ENCODE peak calls at places on chromosomes 12 and 14, in eight cellular contexts. Y is K562, U is ovary, E is GM12878, S is HepG2, D is stomach, Z is SK-N-SH, H is suprapubic skin. C is an unnamed sample.

GRCh38 chr14:94884616-94885230 is 114.8 kb upstream of the GSC start:
- DNase-seq in Y (no peak), U (no peak), E (no peak), S (no peak), D (no peak), Z (no peak), H (no peak), C (no peak)

GRCh38 chr12:114697741-114698565 is 14.0 kb upstream of the TBX3 start:
- DNase-seq in Y (no peak), U (no peak), E (no peak), S (no peak), D (no peak), Z (no peak), H (no peak), C (no peak)

GRCh38 chr12:57733928-57734327 is 4.6 kb downstream of the AGAP2 start:
- DNase-seq in Y (no peak), U (no peak), E (no peak), S (no peak), D (no peak), Z (no peak), H (no peak), C (no peak)

GRCh38 chr12:123667771-123668170 is 3.1 kb upstream of the TCTN2 start:
- DNase-seq in Y (no peak), U (no peak), E (no peak), S (no peak), D (no peak), Z (no peak), H (no peak), C (no peak)

GRCh38 chr14:96240641-96241040 is 15.4 kb upstream of the BDKRB1 start:
- DNase-seq in Y (no peak), U (no peak), E (no peak), S (no peak), D (no peak), Z (no peak), H (no peak), C (no peak)

GRCh38 chr14:53011053-53011462 is 60.2 kb upstream of the FERMT2 start:
- DNase-seq in Y (peak; percentile 9), U (peak; percentile 86), E (no peak), S (peak; percentile 53), D (peak; percentile 41), Z (no peak), H (peak; percentile 88), C (peak; percentile 95)

GRCh38 chr14:37034410-37035285 is 137.8 kb downstream of the SLC25A21 start:
- DNase-seq in Y (no peak), U (no peak), E (no peak), S (no peak), D (no peak), Z (no peak), H (no peak), C (no peak)

GRCh38 chr12:19450362-19450761 is 11.1 kb downstream of the AEBP2 start:
- DNase-seq in Y (peak; percentile 28), U (no peak), E (no peak), S (no peak), D (no peak), Z (no peak), H (no peak), C (no peak)

GRCh38 chr12:30622509-30622908 is 73.2 kb downstream of the IPO8 start:
- DNase-seq in Y (peak; percentile 9), U (no peak), E (peak; percentile 9), S (no peak), D (no peak), Z (no peak), H (no peak), C (no peak)

DNA sequence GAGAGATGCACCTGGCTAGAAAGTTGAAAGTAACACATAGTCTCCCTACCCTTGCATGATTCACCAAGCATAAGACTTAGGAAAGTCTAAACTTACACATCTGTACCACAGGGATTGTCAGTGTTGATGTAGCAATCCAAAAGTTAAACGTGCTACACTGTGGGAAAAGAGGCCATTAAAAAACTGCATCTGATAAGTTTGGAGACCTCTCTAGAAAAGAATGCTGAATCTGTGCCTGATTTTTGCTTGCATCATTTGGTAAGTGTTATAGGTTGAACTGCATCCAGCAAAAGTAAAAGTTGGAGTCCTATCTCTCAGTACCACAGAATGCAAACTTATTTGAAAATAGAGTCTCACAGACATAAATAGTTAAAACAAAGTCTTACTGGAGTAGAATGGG is 126.6 kb downstream of the SLC6A15 start:
- DNase-seq in Y (no peak), U (no peak), E (no peak), S (no peak), D (no peak), Z (no peak), H (no peak), C (no peak)
- TF ChIP-seq EP300 in Y (no peak), U (no peak), E (no peak), S (no peak), D (no peak), Z (no peak), H (no peak), C (no peak)

GRCh38 chr12:132466241-132467188 is 23.4 kb upstream of the FBRSL1 start:
- DNase-seq in Y (no peak), U (no peak), E (no peak), S (no peak), D (no peak), Z (no peak), H (no peak), C (no peak)
- H3K27me3 ChIP-seq in Y (no peaks in the 10 kb centered on the region), U (no peaks in the 10 kb centered on the region), E (no peaks in the 10 kb centered on the region), S (peaks cover 39% of the 10 kb centered on the region), D (no peaks in the 10 kb centered on the region), Z (no peaks in the 10 kb centered on the region), H (peaks cover 49% of the 10 kb centered on the region), C (no peaks in the 10 kb centered on the region)

DNA sequence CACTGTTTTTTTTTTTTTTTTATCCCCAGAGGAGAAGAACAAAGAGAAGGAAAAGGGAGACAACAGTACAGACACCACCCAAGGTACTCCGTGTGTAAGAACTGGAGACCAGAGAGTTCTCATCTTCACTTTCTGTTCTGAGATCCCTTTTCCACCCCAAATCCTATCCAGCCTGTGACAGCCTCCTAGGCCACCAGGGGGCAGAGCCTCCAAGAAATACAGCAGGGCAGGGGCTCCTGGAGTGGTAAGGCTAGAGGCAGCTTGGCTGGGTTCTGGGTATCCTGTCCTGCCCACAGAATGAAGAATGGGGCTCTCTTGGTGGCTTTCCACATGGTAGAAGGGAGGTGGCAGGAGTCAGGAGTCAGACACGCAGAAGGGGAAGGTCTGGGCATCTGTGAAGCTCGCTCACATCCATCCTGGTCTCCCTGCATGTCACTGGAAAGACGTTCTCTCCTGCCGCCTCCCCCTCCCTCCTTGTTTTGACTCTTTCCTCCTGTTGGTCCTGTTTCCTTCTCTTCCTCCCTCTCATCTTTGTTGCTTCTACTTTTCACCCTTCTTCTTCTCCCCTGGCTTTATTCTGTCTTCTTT is 12.0 kb downstream of the CLSTN3 start:
- DNase-seq in Y (peak; percentile 61), U (no peak), E (no peak), S (peak; percentile 41), D (peak; percentile 41), Z (peak; percentile 66), H (no peak), C (no peak)
- TF ChIP-seq EP300 in Y (no peak), U (no peak), E (no peak), S (no peak), D (no peak), Z (no peak), H (no peak), C (no peak)

GRCh38 chr14:63045234-63045611 is at the start of gene KCNH5:
- DNase-seq in Y (no peak), U (no peak), E (no peak), S (no peak), D (no peak), Z (peak; percentile 90), H (no peak), C (no peak)
- H3K27me3 ChIP-seq in Y (peaks cover 4% of the 10 kb centered on the region), U (no peaks in the 10 kb centered on the region), E (peaks cover 5% of the 10 kb centered on the region), S (peaks cover 26% of the 10 kb centered on the region), D (peaks cover 7% of the 10 kb centered on the region), Z (peaks cover 55% of the 10 kb centered on the region), H (peaks cover 67% of the 10 kb centered on the region), C (peaks cover 7% of the 10 kb centered on the region)

GRCh38 chr12:82529096-82529495 is 157.6 kb upstream of the TMTC2 start:
- DNase-seq in Y (no peak), U (no peak), E (no peak), S (no peak), D (no peak), Z (no peak), H (no peak), C (no peak)
- TF ChIP-seq EP300 in Y (no peak), U (no peak), E (no peak), S (no peak), D (no peak), Z (no peak), H (no peak), C (no peak)

GRCh38 chr12:49541140-49541861 is 2.5 kb downstream of the KCNH3 start:
- DNase-seq in Y (no peak), U (no peak), E (no peak), S (no peak), D (no peak), Z (peak; percentile 35), H (no peak), C (no peak)
- H3K27me3 ChIP-seq in Y (peaks cover 14% of the 10 kb centered on the region), U (no peaks in the 10 kb centered on the region), E (peaks cover 13% of the 10 kb centered on the region), S (peaks cover 48% of the 10 kb centered on the region), D (peaks cover 4% of the 10 kb centered on the region), Z (no peaks in the 10 kb centered on the region), H (peaks cover 31% of the 10 kb centered on the region), C (peaks cover 32% of the 10 kb centered on the region)

C was measured in esophagus muscularis mucosa.